ENCODE peak calls at places on chromosomes 3 and 15, in five cellular contexts. One of them, this sample, is unnamed.

GRCh38 chr15:48388017-48388936 is 57.0 kb downstream of the DUT start:
- DNase-seq in astrocyte of the spinal cord: peak; percentile 80
- DNase-seq in foreskin fibroblast: no peak
- DNase-seq in endothelial cell: no peak
- DNase-seq in sigmoid colon: no peak
- DNase-seq in this sample: no peak

GRCh38 chr3:149151843-149152242 is 22.4 kb downstream of the HPS3 start:
- DNase-seq in sigmoid colon: no peak
- DNase-seq in foreskin fibroblast: peak; percentile 63
- DNase-seq in endothelial cell: peak; percentile 8
- DNase-seq in astrocyte of the spinal cord: peak; percentile 80
- DNase-seq in this sample: no peak

GRCh38 chr15:58442122-58442521 is 10.3 kb downstream of the LIPC start:
- DNase-seq in endothelial cell: no peak
- DNase-seq in sigmoid colon: no peak
- DNase-seq in astrocyte of the spinal cord: no peak
- DNase-seq in foreskin fibroblast: peak; percentile 85
- DNase-seq in this sample: no peak

GRCh38 chr3:62019906-62020305 is 353.4 kb downstream of the FEZF2 start:
- DNase-seq in sigmoid colon: no peak
- DNase-seq in endothelial cell: no peak
- DNase-seq in foreskin fibroblast: no peak
- DNase-seq in astrocyte of the spinal cord: no peak
- DNase-seq in this sample: no peak

GRCh38 chr15:74133071-74133702 is 2.8 kb downstream of the ISLR2 start:
- DNase-seq in foreskin fibroblast: no peak
- DNase-seq in endothelial cell: no peak
- DNase-seq in astrocyte of the spinal cord: no peak
- DNase-seq in sigmoid colon: no peak
- DNase-seq in this sample: no peak

GRCh38 chr15:76178321-76178720 is 118.5 kb downstream of the TMEM266 start:
- DNase-seq in endothelial cell: no peak
- DNase-seq in foreskin fibroblast: no peak
- DNase-seq in astrocyte of the spinal cord: no peak
- DNase-seq in sigmoid colon: no peak
- DNase-seq in this sample: no peak

GRCh38 chr15:81361891-81362290 is 12.1 kb downstream of the TMC3 start:
- DNase-seq in foreskin fibroblast: no peak
- DNase-seq in sigmoid colon: no peak
- DNase-seq in endothelial cell: no peak
- DNase-seq in astrocyte of the spinal cord: no peak
- DNase-seq in this sample: no peak

GRCh38 chr3:9750556-9751411 is 1.0 kb downstream of the OGG1 start:
- DNase-seq in endothelial cell: no peak
- DNase-seq in sigmoid colon: no peak
- DNase-seq in astrocyte of the spinal cord: peak; percentile 14
- DNase-seq in foreskin fibroblast: no peak
- DNase-seq in this sample: no peak

GRCh38 chr3:24158756-24159155 is 213.7 kb downstream of the NR1D2 start:
- DNase-seq in sigmoid colon: no peak
- DNase-seq in astrocyte of the spinal cord: no peak
- DNase-seq in foreskin fibroblast: no peak
- DNase-seq in endothelial cell: no peak
- DNase-seq in this sample: no peak

GRCh38 chr15:82135645-82136044 is 89.8 kb upstream of the MEX3B start:
- DNase-seq in sigmoid colon: no peak
- DNase-seq in astrocyte of the spinal cord: peak; percentile 87
- DNase-seq in foreskin fibroblast: peak; percentile 30
- DNase-seq in endothelial cell: no peak
- DNase-seq in this sample: no peak

GRCh38 chr3:125231895-125232294 is 19.3 kb upstream of the SLC12A8 start:
- DNase-seq in foreskin fibroblast: peak; percentile 52
- DNase-seq in astrocyte of the spinal cord: peak; percentile 78
- DNase-seq in endothelial cell: no peak
- DNase-seq in sigmoid colon: no peak
- DNase-seq in this sample: no peak

GRCh38 chr3:195197764-195198423 is 73.1 kb downstream of the XXYLT1 start:
- DNase-seq in astrocyte of the spinal cord: peak; percentile 61
- DNase-seq in foreskin fibroblast: peak; percentile 84
- DNase-seq in sigmoid colon: peak; percentile 12
- DNase-seq in endothelial cell: no peak
- DNase-seq in this sample: no peak

GRCh38 chr15:61654918-61655317 is 405.3 kb downstream of the VPS13C start:
- DNase-seq in astrocyte of the spinal cord: peak; percentile 84
- DNase-seq in endothelial cell: no peak
- DNase-seq in foreskin fibroblast: no peak
- DNase-seq in sigmoid colon: no peak
- DNase-seq in this sample: no peak

GRCh38 chr3:115239717-115240116 is 92.6 kb upstream of the ZBTB20 start:
- DNase-seq in foreskin fibroblast: peak; percentile 98
- DNase-seq in astrocyte of the spinal cord: peak; percentile 94
- DNase-seq in endothelial cell: no peak
- DNase-seq in sigmoid colon: peak; percentile 60
- DNase-seq in this sample: peak; percentile 64

GRCh38 chr3:39104961-39105686 is 2.3 kb downstream of the GORASP1 start:
- DNase-seq in foreskin fibroblast: no peak
- DNase-seq in endothelial cell: no peak
- DNase-seq in astrocyte of the spinal cord: no peak
- DNase-seq in sigmoid colon: no peak
- DNase-seq in this sample: no peak

GRCh38 chr15:83571820-83572707 is 81.9 kb upstream of the ADAMTSL3 start:
- DNase-seq in astrocyte of the spinal cord: peak; percentile 32
- DNase-seq in sigmoid colon: no peak
- DNase-seq in endothelial cell: no peak
- DNase-seq in foreskin fibroblast: peak; percentile 12
- DNase-seq in this sample: no peak

GRCh38 chr3:171614318-171614967 is 154.2 kb upstream of the TNIK start:
- DNase-seq in sigmoid colon: no peak
- DNase-seq in astrocyte of the spinal cord: peak; percentile 35
- DNase-seq in foreskin fibroblast: no peak
- DNase-seq in endothelial cell: peak; percentile 63
- DNase-seq in this sample: peak; percentile 70

GRCh38 chr15:55574096-55574495 is 14.0 kb downstream of the PYGO1 start:
- DNase-seq in astrocyte of the spinal cord: no peak
- DNase-seq in sigmoid colon: no peak
- DNase-seq in foreskin fibroblast: no peak
- DNase-seq in endothelial cell: no peak
- DNase-seq in this sample: no peak

GRCh38 chr3:14472471-14473351 is 67.4 kb downstream of the GRIP2 start:
- DNase-seq in endothelial cell: no peak
- DNase-seq in astrocyte of the spinal cord: peak; percentile 90
- DNase-seq in foreskin fibroblast: peak; percentile 92
- DNase-seq in sigmoid colon: no peak
- DNase-seq in this sample: no peak

GRCh38 chr3:8538904-8539303 is 37.3 kb downstream of the LMCD1 start:
- DNase-seq in foreskin fibroblast: no peak
- DNase-seq in endothelial cell: no peak
- DNase-seq in astrocyte of the spinal cord: peak; percentile 69
- DNase-seq in sigmoid colon: no peak
- DNase-seq in this sample: no peak

GRCh38 chr3:60770532-60770931 is 480.7 kb downstream of the FHIT start:
- DNase-seq in endothelial cell: no peak
- DNase-seq in astrocyte of the spinal cord: no peak
- DNase-seq in foreskin fibroblast: no peak
- DNase-seq in sigmoid colon: no peak
- DNase-seq in this sample: no peak

GRCh38 chr3:4834403-4834866 is 144.8 kb upstream of the BHLHE40 start:
- DNase-seq in astrocyte of the spinal cord: no peak
- DNase-seq in foreskin fibroblast: no peak
- DNase-seq in endothelial cell: no peak
- DNase-seq in sigmoid colon: no peak
- DNase-seq in this sample: no peak

GRCh38 chr3:168847293-168847883 is 751.7 kb upstream of the GOLIM4 start:
- DNase-seq in astrocyte of the spinal cord: peak; percentile 66
- DNase-seq in endothelial cell: peak; percentile 14
- DNase-seq in foreskin fibroblast: peak; percentile 28
- DNase-seq in sigmoid colon: no peak
- DNase-seq in this sample: peak; percentile 19

GRCh38 chr3:32780735-32781210 is 37.0 kb upstream of the TRIM71 start:
- DNase-seq in astrocyte of the spinal cord: peak; percentile 41
- DNase-seq in sigmoid colon: peak; percentile 59
- DNase-seq in endothelial cell: peak; percentile 76
- DNase-seq in foreskin fibroblast: peak; percentile 28
- DNase-seq in this sample: peak; percentile 83
- TF ChIP-seq CTCF in astrocyte of the spinal cord: peak; percentile 12
- TF ChIP-seq CTCF in sigmoid colon: no peak
- TF ChIP-seq CTCF in endothelial cell: no peak
- TF ChIP-seq CTCF in foreskin fibroblast: peak; percentile 12
- TF ChIP-seq CTCF in this sample: no peak

GRCh38 chr15:91302588-91303439 is 202.8 kb downstream of the SV2B start:
- DNase-seq in astrocyte of the spinal cord: peak; percentile 66
- DNase-seq in sigmoid colon: no peak
- DNase-seq in foreskin fibroblast: peak; percentile 12
- DNase-seq in endothelial cell: peak; percentile 37
- DNase-seq in this sample: peak; percentile 33
- TF ChIP-seq CTCF in astrocyte of the spinal cord: peak; percentile 69
- TF ChIP-seq CTCF in sigmoid colon: peak; percentile 39
- TF ChIP-seq CTCF in foreskin fibroblast: peak; percentile 62
- TF ChIP-seq CTCF in endothelial cell: peak; percentile 70
- TF ChIP-seq CTCF in this sample: peak; percentile 77

DNA sequence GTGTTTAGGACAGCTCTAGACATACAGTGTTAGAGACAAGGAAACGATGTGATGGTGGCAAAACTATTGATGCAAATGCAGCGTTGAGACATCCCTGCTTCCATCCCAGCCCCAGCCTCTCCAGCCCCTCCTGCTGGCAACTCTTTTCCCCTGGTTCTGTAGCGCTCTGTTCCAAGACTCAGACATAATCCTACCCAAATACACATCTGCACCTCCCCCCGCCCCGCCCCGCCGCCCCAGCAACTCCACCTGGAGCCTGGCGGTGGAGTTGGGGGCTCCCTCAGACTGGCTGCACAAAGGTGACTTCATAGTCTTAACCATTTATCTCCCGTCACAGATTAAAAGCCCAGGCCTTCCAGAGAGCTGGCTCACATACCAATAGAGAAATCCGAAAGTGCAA is 7.2 kb upstream of the SEC22A start:
- DNase-seq in foreskin fibroblast: peak; percentile 4
- DNase-seq in sigmoid colon: no peak
- DNase-seq in astrocyte of the spinal cord: peak; percentile 13
- DNase-seq in endothelial cell: peak; percentile 56
- DNase-seq in this sample: peak; percentile 65
- TF ChIP-seq CTCF in foreskin fibroblast: peak; percentile 47
- TF ChIP-seq CTCF in sigmoid colon: no peak
- TF ChIP-seq CTCF in astrocyte of the spinal cord: peak; percentile 60
- TF ChIP-seq CTCF in endothelial cell: no peak
- TF ChIP-seq CTCF in this sample: peak; percentile 27

GRCh38 chr3:7410782-7411181 is 549.9 kb downstream of the GRM7 start:
- DNase-seq in astrocyte of the spinal cord: no peak
- DNase-seq in sigmoid colon: no peak
- DNase-seq in endothelial cell: no peak
- DNase-seq in foreskin fibroblast: no peak
- DNase-seq in this sample: no peak

GRCh38 chr3:7401418-7401817 is 540.5 kb downstream of the GRM7 start:
- DNase-seq in astrocyte of the spinal cord: no peak
- DNase-seq in foreskin fibroblast: no peak
- DNase-seq in sigmoid colon: no peak
- DNase-seq in endothelial cell: no peak
- DNase-seq in this sample: no peak

GRCh38 chr3:7407107-7407506 is 546.2 kb downstream of the GRM7 start:
- DNase-seq in foreskin fibroblast: no peak
- DNase-seq in astrocyte of the spinal cord: no peak
- DNase-seq in endothelial cell: no peak
- DNase-seq in sigmoid colon: no peak
- DNase-seq in this sample: no peak
- TF ChIP-seq CTCF in foreskin fibroblast: no peak
- TF ChIP-seq CTCF in astrocyte of the spinal cord: peak; percentile 9
- TF ChIP-seq CTCF in endothelial cell: no peak
- TF ChIP-seq CTCF in sigmoid colon: no peak
- TF ChIP-seq CTCF in this sample: no peak

GRCh38 chr15:69163124-69163669 is 2.8 kb downstream of the GLCE start:
- DNase-seq in endothelial cell: no peak
- DNase-seq in astrocyte of the spinal cord: no peak
- DNase-seq in sigmoid colon: no peak
- DNase-seq in foreskin fibroblast: no peak
- DNase-seq in this sample: no peak

GRCh38 chr15:69160141-69160975 is at the start of gene GLCE:
- DNase-seq in foreskin fibroblast: peak; percentile 96
- DNase-seq in endothelial cell: peak; percentile 98
- DNase-seq in sigmoid colon: peak; percentile 97
- DNase-seq in astrocyte of the spinal cord: peak; percentile 98
- DNase-seq in this sample: peak; percentile 98

GRCh38 chr15:69161878-69162213 is 1.4 kb downstream of the GLCE start:
- DNase-seq in sigmoid colon: no peak
- DNase-seq in astrocyte of the spinal cord: no peak
- DNase-seq in foreskin fibroblast: no peak
- DNase-seq in endothelial cell: no peak
- DNase-seq in this sample: no peak

GRCh38 chr15:69159805-69160140 is 662 bp upstream of the GLCE start:
- DNase-seq in endothelial cell: no peak
- DNase-seq in foreskin fibroblast: no peak
- DNase-seq in sigmoid colon: no peak
- DNase-seq in astrocyte of the spinal cord: no peak
- DNase-seq in this sample: no peak

DNA sequence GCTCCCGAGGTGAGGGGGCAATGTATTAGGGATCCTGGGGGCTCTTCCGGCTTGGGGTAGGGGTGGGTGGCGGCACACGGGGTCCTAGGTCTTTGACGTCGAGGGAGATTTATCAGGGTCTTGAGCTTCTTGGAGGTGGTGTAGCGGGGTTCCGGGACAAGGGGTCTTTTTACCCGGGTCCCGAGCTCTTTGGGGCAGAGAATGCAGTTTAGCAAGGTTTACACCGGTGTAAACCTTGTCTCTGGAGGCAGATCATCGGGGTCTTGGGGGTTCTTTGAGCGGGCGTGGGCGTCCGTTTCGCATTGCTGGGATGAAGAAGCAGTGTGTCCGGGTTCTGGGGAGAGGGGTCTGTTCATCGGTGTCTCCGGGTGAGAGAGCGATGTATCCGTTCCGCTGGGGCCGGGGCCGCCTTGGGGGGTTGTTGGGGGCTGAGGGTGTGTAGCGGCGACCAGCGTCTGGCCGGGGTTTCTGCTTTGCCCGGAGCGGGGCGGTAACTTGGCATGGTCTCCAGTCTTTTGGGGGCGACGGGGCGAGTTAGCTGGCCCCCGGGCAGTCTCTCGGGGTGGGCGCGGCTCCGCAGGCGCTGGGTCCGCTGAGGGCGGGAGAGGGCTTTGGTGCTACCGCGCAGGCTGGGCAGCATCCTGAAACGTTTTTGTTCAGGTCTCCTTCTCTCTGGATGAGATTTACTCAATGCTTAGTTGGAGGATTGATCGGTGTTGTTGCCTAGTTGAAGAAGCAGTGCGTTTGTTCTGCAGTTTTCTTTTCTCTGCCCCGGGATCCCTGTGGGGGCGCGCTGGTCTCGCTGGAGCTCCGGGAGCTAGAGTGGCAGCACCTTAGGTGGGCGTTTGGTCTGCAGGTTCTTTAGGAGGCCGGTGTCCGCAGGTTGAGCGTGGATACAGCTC is 792 bp downstream of the GLCE start:
- DNase-seq in foreskin fibroblast: peak; percentile 21
- DNase-seq in astrocyte of the spinal cord: peak; percentile 29
- DNase-seq in sigmoid colon: peak; percentile 69
- DNase-seq in endothelial cell: peak; percentile 37
- DNase-seq in this sample: peak; percentile 50
- TF ChIP-seq CTCF in foreskin fibroblast: peak; percentile 55
- TF ChIP-seq CTCF in astrocyte of the spinal cord: peak; percentile 48
- TF ChIP-seq CTCF in sigmoid colon: no peak
- TF ChIP-seq CTCF in endothelial cell: no peak
- TF ChIP-seq CTCF in this sample: no peak

GRCh38 chr3:194081826-194082225 is 54.1 kb upstream of the HES1 start:
- DNase-seq in sigmoid colon: no peak
- DNase-seq in foreskin fibroblast: no peak
- DNase-seq in endothelial cell: no peak
- DNase-seq in astrocyte of the spinal cord: no peak
- DNase-seq in this sample: no peak
- TF ChIP-seq CTCF in sigmoid colon: no peak
- TF ChIP-seq CTCF in foreskin fibroblast: no peak
- TF ChIP-seq CTCF in endothelial cell: no peak
- TF ChIP-seq CTCF in astrocyte of the spinal cord: no peak
- TF ChIP-seq CTCF in this sample: no peak

This sample was measured in glutamatergic neuron.